ENCODE peak calls at places on chromosomes 6 and 20, in ten cellular contexts. Z, J, Q, X, E, O, R, B, M and F are unnamed samples.

GRCh38 chr6:10316327-10316726 is 98.5 kb downstream of the TFAP2A start:
- DNase-seq in Q (peak; percentile 22), E (peak; percentile 44), R (no peak), B (no peak), M (no peak), O (peak; percentile 42), J (peak; percentile 50), Z (no peak), X (no peak), F (peak; percentile 66)

GRCh38 chr6:170147832-170148708 is 142.8 kb downstream of the DLL1 start:
- DNase-seq in E (no peak), M (peak; percentile 88), O (no peak), X (no peak), Q (no peak), Z (peak; percentile 45), R (no peak), J (no peak), B (no peak), F (no peak)

GRCh38 chr6:111211411-111212030 is 124.2 kb downstream of the SLC16A10 start:
- DNase-seq in M (no peak), X (no peak), E (no peak), B (no peak), R (no peak), Q (no peak), J (no peak), O (no peak), Z (no peak), F (peak; percentile 15)

GRCh38 chr6:169850746-169851145 is 99.3 kb downstream of the ERMARD start:
- DNase-seq in R (peak; percentile 78), M (peak; percentile 51), J (no peak), B (no peak), E (no peak), X (no peak), Z (no peak), Q (no peak), O (no peak), F (no peak)

GRCh38 chr20:2292711-2293110 is 3.1 kb upstream of the TGM3 start:
- DNase-seq in B (no peak), R (peak; percentile 81), Z (no peak), J (no peak), E (no peak), Q (no peak), O (no peak), X (no peak), M (peak; percentile 83), F (no peak)

GRCh38 chr6:127177030-127177928 is 58.8 kb downstream of the RSPO3 start:
- DNase-seq in Z (no peak), M (no peak), R (no peak), X (no peak), J (peak; percentile 72), O (peak; percentile 37), Q (peak; percentile 97), B (no peak), E (peak; percentile 91), F (no peak)

GRCh38 chr6:169092375-169092774 is 161.3 kb downstream of the THBS2 start:
- DNase-seq in Z (no peak), X (no peak), M (no peak), O (no peak), J (peak; percentile 71), Q (peak; percentile 56), R (no peak), E (peak; percentile 59), B (no peak), F (no peak)

GRCh38 chr6:55182016-55182650 is 7.8 kb downstream of the HCRTR2 start:
- DNase-seq in M (no peak), Z (no peak), B (no peak), J (no peak), X (no peak), R (no peak), E (no peak), O (no peak), Q (no peak), F (peak; percentile 50)

GRCh38 chr20:53547664-53548239 is 45.9 kb downstream of the ZNF217 start:
- DNase-seq in Z (peak; percentile 18), O (peak; percentile 69), R (no peak), M (no peak), B (peak; percentile 36), Q (peak; percentile 85), X (peak; percentile 58), E (peak; percentile 81), J (peak; percentile 84), F (peak; percentile 40)

GRCh38 chr20:41141153-41141815 is 3.9 kb downstream of the PLCG1 start:
- DNase-seq in O (peak; percentile 56), Z (no peak), Q (peak; percentile 72), R (no peak), M (no peak), E (no peak), X (no peak), J (peak; percentile 45), B (no peak), F (peak; percentile 94)

GRCh38 chr6:99816795-99817194 is 177.2 kb downstream of the MCHR2 start:
- DNase-seq in J (no peak), Q (no peak), R (no peak), E (no peak), Z (no peak), X (no peak), O (no peak), B (no peak), M (no peak), F (no peak)

GRCh38 chr6:57284056-57284455 is 33.4 kb upstream of the PRIM2 start:
- DNase-seq in E (peak; percentile 81), B (no peak), M (no peak), R (no peak), X (no peak), J (peak; percentile 60), Q (peak; percentile 82), O (no peak), Z (no peak), F (no peak)

GRCh38 chr6:170572704-170573466 is 11.6 kb downstream of the PDCD2 start:
- DNase-seq in M (no peak), Z (no peak), B (no peak), O (no peak), X (no peak), R (no peak), J (peak; percentile 46), Q (no peak), E (no peak), F (no peak)

GRCh38 chr6:34176261-34177031 is 30.6 kb upstream of the GRM4 start:
- DNase-seq in M (peak; percentile 41), R (no peak), B (no peak), O (no peak), J (no peak), Q (no peak), E (no peak), Z (no peak), X (no peak), F (no peak)

GRCh38 chr6:17015551-17016381 is 86.1 kb upstream of the STMND1 start:
- DNase-seq in E (no peak), Z (peak; percentile 56), Q (no peak), R (peak; percentile 88), B (no peak), X (no peak), J (peak; percentile 39), M (peak; percentile 84), O (no peak), F (no peak)

GRCh38 chr20:19812696-19813095 is 54.6 kb downstream of the RIN2 start:
- DNase-seq in B (no peak), Z (no peak), X (no peak), E (no peak), R (no peak), O (no peak), J (no peak), Q (no peak), M (no peak), F (no peak)

GRCh38 chr20:3364323-3365013 is 43.0 kb downstream of the DNAAF9 start:
- DNase-seq in Z (no peak), B (no peak), M (no peak), E (no peak), O (no peak), Q (no peak), J (no peak), R (no peak), X (no peak), F (no peak)

GRCh38 chr6:29723666-29724588 is 693 bp downstream of the HLA-F start:
- DNase-seq in B (peak; percentile 39), M (peak; percentile 91), Q (no peak), Z (peak; percentile 56), O (no peak), X (no peak), E (no peak), J (no peak), R (peak; percentile 92), F (no peak)

GRCh38 chr6:29724937-29725869 is 2.0 kb downstream of the HLA-F start:
- DNase-seq in M (no peak), R (peak; percentile 77), Q (no peak), E (no peak), B (no peak), J (no peak), X (no peak), O (no peak), Z (no peak), F (no peak)

GRCh38 chr6:29727637-29728036 is 4.4 kb downstream of the HLA-F start:
- DNase-seq in Z (no peak), X (no peak), O (no peak), R (peak; percentile 36), J (no peak), Q (no peak), M (no peak), B (no peak), E (no peak), F (no peak)

GRCh38 chr6:29726795-29727194 is 3.6 kb downstream of the HLA-F start:
- DNase-seq in Z (no peak), O (no peak), Q (no peak), J (no peak), M (no peak), B (no peak), R (peak; percentile 53), X (no peak), E (no peak), F (no peak)

GRCh38 chr6:29725981-29726380 is 2.7 kb downstream of the HLA-F start:
- DNase-seq in E (no peak), Z (no peak), M (no peak), R (peak; percentile 46), O (no peak), X (no peak), Q (no peak), J (no peak), B (no peak), F (no peak)
- H3K4me3 ChIP-seq in E (no peak overlapping the region), Z (peak overlapping the region; percentile 91), M (peak overlapping the region; percentile 99), R (no peak overlapping the region), O (no peak overlapping the region), X (no peak overlapping the region), Q (no peak overlapping the region), J (no peak overlapping the region), B (no peak overlapping the region), F (no peak overlapping the region)

GRCh38 chr6:27138398-27138797 is 109.1 kb upstream of the PRSS16 start:
- DNase-seq in M (no peak), B (no peak), R (no peak), Q (no peak), J (no peak), E (no peak), O (no peak), X (no peak), Z (no peak), F (no peak)
- H3K4me3 ChIP-seq in M (no peak overlapping the region), B (no peak overlapping the region), R (no peak overlapping the region), Q (no peak overlapping the region), J (no peak overlapping the region), E (no peak overlapping the region), O (no peak overlapping the region), X (no peak overlapping the region), Z (peak overlapping the region; percentile 80), F (no peak overlapping the region)

GRCh38 chr20:44280387-44280786 is 30.6 kb downstream of the FITM2 start:
- DNase-seq in R (no peak), M (no peak), Z (no peak), Q (no peak), B (no peak), O (no peak), J (no peak), E (no peak), X (no peak), F (no peak)
- H3K4me3 ChIP-seq in R (no peak overlapping the region), M (no peak overlapping the region), Z (no peak overlapping the region), Q (no peak overlapping the region), B (no peak overlapping the region), O (no peak overlapping the region), J (no peak overlapping the region), E (no peak overlapping the region), X (no peak overlapping the region), F (no peak overlapping the region)

GRCh38 chr6:139473239-139473701 is 98.8 kb upstream of the CITED2 start:
- DNase-seq in B (peak; percentile 70), J (no peak), O (peak; percentile 63), R (no peak), M (no peak), E (peak; percentile 82), X (no peak), Z (no peak), Q (peak; percentile 16), F (peak; percentile 10)
- H3K4me3 ChIP-seq in B (no peak overlapping the region), J (no peak overlapping the region), O (no peak overlapping the region), R (no peak overlapping the region), M (no peak overlapping the region), E (no peak overlapping the region), X (no peak overlapping the region), Z (no peak overlapping the region), Q (no peak overlapping the region), F (no peak overlapping the region)